ENCODE peak calls at places on chromosomes 11 and 22, in seven cellular contexts. Y is stimulated activated naive B cell treated with anti-CD40 and anti-IgM and Interleukin-4, amounts not matched to agents 10 μg/mL and 1 μg/mL and 100 μg/mL, for 72 hours; W is activated naive CD4-positive, alpha-beta T cell; Q is T1000; O is HTR-8/SVneo; Z is endodermal cell; S is right lobe of liver. N is an unnamed sample.

GRCh38 chr11:57071829-57072228 is 83.1 kb downstream of the OR5AK2 start:
- DNase-seq in W (no peak), Y (no peak), S (no peak), Z (no peak), Q (no peak), O (no peak), N (no peak)

GRCh38 chr11:131109256-131109655 is 193.0 kb upstream of the SNX19 start:
- DNase-seq in O (no peak), Y (no peak), Z (no peak), Q (no peak), S (no peak), W (no peak), N (no peak)

GRCh38 chr11:115674831-115675230 is 170.6 kb upstream of the CADM1 start:
- DNase-seq in Z (no peak), Y (no peak), S (no peak), Q (no peak), O (no peak), W (no peak), N (no peak)

GRCh38 chr11:6629892-6630631 is 10.8 kb upstream of the TPP1 start:
- DNase-seq in Q (no peak), O (no peak), Y (no peak), W (no peak), S (no peak), Z (peak), N (no peak)

GRCh38 chr11:135035282-135035681 is 623.2 kb upstream of the B3GAT1 start:
- DNase-seq in W (no peak), O (no peak), S (no peak), Z (no peak), Q (no peak), Y (no peak), N (no peak)

GRCh38 chr11:69883292-69884255 is 64.4 kb upstream of the FGF3 start:
- DNase-seq in Q (no peak), Y (no peak), Z (peak), W (no peak), O (no peak), S (peak), N (no peak)

GRCh38 chr11:119248750-119249670 is 42.9 kb downstream of the CBL start:
- DNase-seq in Q (no peak), Y (no peak), Z (no peak), W (no peak), S (no peak), O (no peak), N (no peak)

GRCh38 chr11:69537855-69538640 is 56.6 kb downstream of the LINC01488 start:
- DNase-seq in W (no peak), Y (no peak), S (peak), Z (no peak), O (no peak), Q (no peak), N (no peak)

GRCh38 chr11:78715639-78716311 is 141.1 kb upstream of the NARS2 start:
- DNase-seq in Q (peak), W (no peak), Z (peak), S (peak), O (peak), Y (peak), N (no peak)

GRCh38 chr22:42595434-42595833 is 19.2 kb downstream of the POLDIP3 start:
- DNase-seq in W (no peak), Y (no peak), Q (no peak), O (no peak), Z (no peak), S (no peak), N (no peak)

GRCh38 chr11:12529041-12529440 is 145.2 kb upstream of the TEAD1 start:
- DNase-seq in Z (no peak), S (no peak), Y (no peak), O (no peak), Q (no peak), W (no peak), N (no peak)

GRCh38 chr11:78251083-78251699 is 62.5 kb downstream of the USP35 start:
- DNase-seq in W (no peak), O (no peak), Y (no peak), Z (no peak), Q (no peak), S (no peak), N (no peak)

GRCh38 chr11:74568028-74568427 is 24.4 kb upstream of the POLD3 start:
- DNase-seq in Z (no peak), W (no peak), S (no peak), Y (no peak), Q (no peak), O (no peak), N (no peak)

GRCh38 chr11:32121012-32121411 is 30.1 kb downstream of the RCN1 start:
- DNase-seq in W (no peak), O (no peak), Q (no peak), Z (no peak), S (no peak), Y (no peak), N (no peak)

GRCh38 chr11:47083913-47084312 is 92.8 kb downstream of the ARFGAP2 start:
- DNase-seq in O (no peak), Q (no peak), Z (no peak), Y (no peak), S (no peak), W (no peak), N (no peak)

GRCh38 chr11:35567737-35568465 is 42.5 kb upstream of the PAMR1 start:
- DNase-seq in S (no peak), O (no peak), Q (no peak), Z (peak), W (no peak), Y (no peak), N (no peak)

GRCh38 chr11:105229257-105229656 is 89.7 kb upstream of the CARD18 start:
- DNase-seq in Q (no peak), Y (no peak), W (no peak), Z (no peak), O (no peak), S (no peak), N (no peak)

GRCh38 chr11:120413480-120413879 is 77.3 kb downstream of the ARHGEF12 start:
- DNase-seq in Z (no peak), S (no peak), O (no peak), W (no peak), Q (no peak), Y (no peak), N (no peak)

GRCh38 chr11:20363500-20364411 is at the start of gene HTATIP2:
- DNase-seq in Q (no peak), S (peak), O (no peak), Y (peak), W (peak), Z (peak), N (no peak)

GRCh38 chr11:119741369-119742262 is 12.6 kb upstream of the NECTIN1 start:
- DNase-seq in O (peak), Q (no peak), S (peak), Y (peak), W (peak), Z (peak), N (no peak)

GRCh38 chr11:129208863-129209262 is 16.7 kb upstream of the ARHGAP32 start:
- DNase-seq in Z (no peak), O (no peak), Y (no peak), W (no peak), S (no peak), Q (no peak), N (no peak)

GRCh38 chr11:101456812-101457211 is 127.0 kb downstream of the TRPC6 start:
- DNase-seq in O (no peak), S (no peak), Z (no peak), Q (no peak), Y (no peak), W (no peak), N (no peak)

GRCh38 chr11:3161720-3162409 is 3.2 kb downstream of the OSBPL5 start:
- DNase-seq in S (peak), Q (no peak), Y (no peak), W (no peak), O (no peak), Z (peak), N (no peak)

GRCh38 chr11:114058026-114058706 is 1.3 kb upstream of the ZBTB16 start:
- DNase-seq in S (peak), Z (peak), Q (no peak), Y (no peak), W (no peak), O (no peak), N (no peak)